ENCODE peak calls at places on chromosomes 16 and 17, in seven cellular contexts. P, V, I, K, N, C and B are unnamed samples.

GRCh38 chr17:82534401-82534812 is 14.9 kb downstream of the FOXK2 start:
- DNase-seq in P (no peak), V (no peak), I (no peak), K (no peak), N (no peak), C (no peak), B (no peak)

GRCh38 chr16:20385844-20386832 is 18.4 kb downstream of the PDILT start:
- DNase-seq in P (peak), V (peak), I (peak), K (peak), N (peak), C (peak), B (peak)

GRCh38 chr17:75681289-75681688 is 14.2 kb downstream of the SAP30BP start:
- DNase-seq in P (no peak), V (no peak), I (no peak), K (no peak), N (no peak), C (no peak), B (no peak)

GRCh38 chr16:35552763-35553162 is 2093.4 kb downstream of the TP53TG3F start:
- DNase-seq in P (no peak), V (no peak), I (no peak), K (no peak), N (no peak), C (peak), B (no peak)

GRCh38 chr17:64784353-64784798 is 122.3 kb upstream of the SMURF2 start:
- DNase-seq in P (no peak), V (no peak), I (no peak), K (no peak), N (no peak), C (no peak), B (no peak)

GRCh38 chr17:18004345-18004744 is 31.7 kb downstream of the DRC3 start:
- DNase-seq in P (no peak), V (no peak), I (no peak), K (no peak), N (no peak), C (no peak), B (no peak)

GRCh38 chr16:9308300-9309209 is 217.1 kb downstream of the HAPSTR1 start:
- DNase-seq in P (no peak), V (no peak), I (no peak), K (no peak), N (no peak), C (no peak), B (no peak)

GRCh38 chr17:4899341-4900230 is at the start of gene C17orf107:
- DNase-seq in P (peak), V (no peak), I (no peak), K (no peak), N (no peak), C (no peak), B (peak)

GRCh38 chr17:13333661-13334060 is 268.1 kb downstream of the HS3ST3A1 start:
- DNase-seq in P (no peak), V (no peak), I (no peak), K (no peak), N (no peak), C (no peak), B (no peak)

GRCh38 chr17:1324201-1324750 is 44.8 kb downstream of the TRARG1 start:
- DNase-seq in P (no peak), V (peak), I (no peak), K (peak), N (no peak), C (no peak), B (no peak)

GRCh38 chr17:82644148-82644547 is 4.1 kb downstream of the WDR45B start:
- DNase-seq in P (no peak), V (no peak), I (no peak), K (no peak), N (no peak), C (no peak), B (no peak)

GRCh38 chr16:71637398-71637797 is 11.4 kb downstream of the MARVELD3 start:
- DNase-seq in P (no peak), V (no peak), I (no peak), K (no peak), N (no peak), C (no peak), B (peak)

GRCh38 chr17:1977583-1978395 is 47.3 kb downstream of the RTN4RL1 start:
- DNase-seq in P (no peak), V (no peak), I (no peak), K (no peak), N (no peak), C (peak), B (peak)

GRCh38 chr16:77820340-77820739 is 32.0 kb downstream of the VAT1L start:
- DNase-seq in P (no peak), V (no peak), I (no peak), K (no peak), N (no peak), C (no peak), B (no peak)

GRCh38 chr17:4742133-4742532 is 2.4 kb upstream of the CXCL16 start:
- DNase-seq in P (no peak), V (no peak), I (no peak), K (no peak), N (no peak), C (no peak), B (no peak)

GRCh38 chr17:63631626-63632025 is 9.4 kb downstream of the MAP3K3 start:
- DNase-seq in P (no peak), V (no peak), I (no peak), K (no peak), N (no peak), C (no peak), B (peak)

GRCh38 chr17:34259151-34259550 is 4.1 kb downstream of the CCL2 start:
- DNase-seq in P (no peak), V (no peak), I (no peak), K (no peak), N (no peak), C (no peak), B (no peak)

GRCh38 chr16:79163666-79164377 is 436.7 kb downstream of the MAF start:
- DNase-seq in P (no peak), V (no peak), I (no peak), K (no peak), N (no peak), C (no peak), B (no peak)

GRCh38 chr17:74042241-74042640 is 161.2 kb upstream of the RPL38 start:
- DNase-seq in P (no peak), V (no peak), I (no peak), K (no peak), N (no peak), C (no peak), B (no peak)

GRCh38 chr16:49495151-49495566 is 121.6 kb downstream of the C16orf78 start:
- DNase-seq in P (no peak), V (no peak), I (no peak), K (no peak), N (no peak), C (no peak), B (no peak)

GRCh38 chr16:30397776-30398659 is 2.8 kb downstream of the ZNF48 start:
- DNase-seq in P (no peak), V (no peak), I (no peak), K (no peak), N (no peak), C (no peak), B (no peak)

GRCh38 chr17:38925263-38925995 is at the start of gene LASP1NB:
- DNase-seq in P (no peak), V (no peak), I (no peak), K (no peak), N (no peak), C (peak), B (peak)

GRCh38 chr17:78529251-78529650 is 47.9 kb downstream of the DNAH17 start:
- DNase-seq in P (no peak), V (no peak), I (no peak), K (no peak), N (no peak), C (no peak), B (no peak)

DNA sequence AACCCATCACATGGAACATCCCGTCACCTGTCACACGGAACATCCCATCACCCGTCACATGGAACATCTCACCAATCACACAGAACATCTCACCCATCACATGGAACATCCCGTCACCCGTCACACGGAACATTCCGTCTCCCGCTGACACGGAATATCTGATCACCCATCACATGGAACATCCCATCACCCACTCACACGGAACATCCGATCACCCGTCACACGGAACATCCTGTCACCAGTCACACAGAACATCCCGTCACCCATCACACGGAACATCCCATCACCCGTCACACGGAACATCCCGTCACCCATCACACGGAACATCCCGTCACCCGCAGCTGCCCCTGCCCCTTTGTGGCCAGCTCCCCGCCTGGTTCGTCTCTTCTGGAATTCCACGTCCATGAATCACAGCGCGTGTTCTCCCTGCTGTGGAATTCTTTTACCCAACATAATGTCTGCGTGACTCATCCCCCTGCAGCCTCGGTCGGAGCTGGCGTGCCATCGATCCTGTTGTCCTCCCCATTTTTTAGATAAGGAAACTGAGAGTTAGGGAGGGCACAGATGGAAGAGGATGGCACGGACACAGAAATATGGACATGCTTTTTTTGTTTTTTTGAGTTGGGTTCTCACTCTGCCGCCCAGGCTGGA is 5.6 kb downstream of the CPNE7 start:
- DNase-seq in P (no peak), V (no peak), I (peak), K (no peak), N (peak), C (no peak), B (no peak)
- TF ChIP-seq REST in P (no peak), V (no peak), I (no peak), K (no peak), N (no peak), C (no peak), B (no peak)

GRCh38 chr16:16991711-16992110 is 479.0 kb downstream of the XYLT1 start:
- DNase-seq in P (no peak), V (no peak), I (no peak), K (no peak), N (no peak), C (no peak), B (peak)
- TF ChIP-seq REST in P (no peak), V (no peak), I (no peak), K (no peak), N (no peak), C (no peak), B (no peak)

GRCh38 chr17:50687200-50688066 is 20.3 kb downstream of the ANKRD40 start:
- DNase-seq in P (no peak), V (no peak), I (no peak), K (no peak), N (no peak), C (peak), B (peak)

GRCh38 chr17:50688168-50688719 is 19.5 kb downstream of the ANKRD40 start:
- DNase-seq in P (no peak), V (no peak), I (no peak), K (no peak), N (no peak), C (no peak), B (no peak)

GRCh38 chr17:50685334-50685665 is 22.4 kb downstream of the ANKRD40 start:
- DNase-seq in P (no peak), V (no peak), I (no peak), K (no peak), N (no peak), C (no peak), B (no peak)

GRCh38 chr17:50685691-50686493 is 21.8 kb downstream of the ANKRD40 start:
- DNase-seq in P (no peak), V (no peak), I (no peak), K (no peak), N (no peak), C (no peak), B (no peak)

DNA sequence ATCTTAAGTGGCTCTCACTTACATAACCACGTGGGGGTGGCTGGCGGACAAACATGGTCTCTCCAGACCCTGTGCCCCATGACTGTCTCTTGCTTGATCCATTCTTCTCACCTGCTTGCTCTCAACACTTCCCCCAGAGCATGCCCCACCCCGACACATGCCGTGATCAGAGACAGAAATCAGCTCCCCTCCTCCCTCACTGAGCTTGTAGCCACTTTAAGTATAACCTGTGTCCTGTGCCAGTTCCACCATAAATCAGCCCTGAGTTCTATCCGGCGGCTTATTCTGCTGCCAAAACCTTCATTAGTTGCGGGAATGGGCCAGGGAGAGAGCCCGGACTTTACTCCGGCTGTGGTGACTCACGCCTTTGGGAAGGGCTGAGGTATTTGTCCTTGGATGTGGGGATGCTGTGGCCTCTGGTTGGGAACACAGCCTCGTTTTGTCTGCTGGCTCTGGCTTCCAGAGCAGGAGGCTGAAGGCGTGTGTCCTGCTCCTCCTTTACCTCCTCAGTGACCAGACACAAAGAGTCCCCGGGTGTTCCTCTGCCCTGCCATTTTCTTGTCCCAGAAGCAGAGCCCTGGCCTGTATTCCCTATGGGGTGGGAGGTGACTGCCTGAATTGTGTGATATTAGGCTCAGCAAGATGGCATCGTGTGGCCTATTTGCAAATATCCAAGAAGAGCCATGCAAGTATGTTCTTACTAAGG is 21.1 kb downstream of the ANKRD40 start:
- DNase-seq in P (no peak), V (no peak), I (peak), K (no peak), N (peak), C (no peak), B (no peak)
- TF ChIP-seq REST in P (no peak), V (no peak), I (no peak), K (no peak), N (no peak), C (peak), B (no peak)

GRCh38 chr17:42276609-42277341 is 584 bp upstream of the STAT5B start:
- DNase-seq in P (no peak), V (no peak), I (peak), K (peak), N (no peak), C (peak), B (peak)

GRCh38 chr17:42276359-42276608 is at the start of gene STAT5B:
- DNase-seq in P (peak), V (no peak), I (peak), K (peak), N (no peak), C (peak), B (peak)

GRCh38 chr17:42274273-42274542 is 2.0 kb downstream of the STAT5B start:
- DNase-seq in P (no peak), V (no peak), I (no peak), K (no peak), N (no peak), C (no peak), B (no peak)

GRCh38 chr17:42274812-42275526 is 1.2 kb downstream of the STAT5B start:
- DNase-seq in P (no peak), V (no peak), I (no peak), K (no peak), N (no peak), C (peak), B (no peak)

GRCh38 chr17:42275527-42276358 is 448 bp downstream of the STAT5B start:
- DNase-seq in P (no peak), V (no peak), I (no peak), K (peak), N (no peak), C (peak), B (peak)
- TF ChIP-seq REST in P (no peak), V (no peak), I (no peak), K (no peak), N (no peak), C (no peak), B (no peak)

GRCh38 chr17:50608700-50609375 is 25.8 kb upstream of the ABCC3 start:
- DNase-seq in P (no peak), V (no peak), I (no peak), K (no peak), N (no peak), C (no peak), B (peak)
- TF ChIP-seq REST in P (no peak), V (no peak), I (no peak), K (no peak), N (no peak), C (no peak), B (no peak)

GRCh38 chr17:37490638-37491614 is 1.2 kb downstream of the DUSP14 start:
- DNase-seq in P (peak), V (no peak), I (peak), K (peak), N (peak), C (no peak), B (peak)

GRCh38 chr17:37488009-37488604 is 1.6 kb upstream of the DUSP14 start:
- DNase-seq in P (peak), V (no peak), I (peak), K (peak), N (peak), C (peak), B (peak)

GRCh38 chr17:37490022-37490587 is 414 bp downstream of the DUSP14 start:
- DNase-seq in P (peak), V (no peak), I (peak), K (no peak), N (no peak), C (peak), B (peak)

GRCh38 chr17:37488607-37489196 is 989 bp upstream of the DUSP14 start:
- DNase-seq in P (peak), V (peak), I (peak), K (peak), N (peak), C (peak), B (peak)

DNA sequence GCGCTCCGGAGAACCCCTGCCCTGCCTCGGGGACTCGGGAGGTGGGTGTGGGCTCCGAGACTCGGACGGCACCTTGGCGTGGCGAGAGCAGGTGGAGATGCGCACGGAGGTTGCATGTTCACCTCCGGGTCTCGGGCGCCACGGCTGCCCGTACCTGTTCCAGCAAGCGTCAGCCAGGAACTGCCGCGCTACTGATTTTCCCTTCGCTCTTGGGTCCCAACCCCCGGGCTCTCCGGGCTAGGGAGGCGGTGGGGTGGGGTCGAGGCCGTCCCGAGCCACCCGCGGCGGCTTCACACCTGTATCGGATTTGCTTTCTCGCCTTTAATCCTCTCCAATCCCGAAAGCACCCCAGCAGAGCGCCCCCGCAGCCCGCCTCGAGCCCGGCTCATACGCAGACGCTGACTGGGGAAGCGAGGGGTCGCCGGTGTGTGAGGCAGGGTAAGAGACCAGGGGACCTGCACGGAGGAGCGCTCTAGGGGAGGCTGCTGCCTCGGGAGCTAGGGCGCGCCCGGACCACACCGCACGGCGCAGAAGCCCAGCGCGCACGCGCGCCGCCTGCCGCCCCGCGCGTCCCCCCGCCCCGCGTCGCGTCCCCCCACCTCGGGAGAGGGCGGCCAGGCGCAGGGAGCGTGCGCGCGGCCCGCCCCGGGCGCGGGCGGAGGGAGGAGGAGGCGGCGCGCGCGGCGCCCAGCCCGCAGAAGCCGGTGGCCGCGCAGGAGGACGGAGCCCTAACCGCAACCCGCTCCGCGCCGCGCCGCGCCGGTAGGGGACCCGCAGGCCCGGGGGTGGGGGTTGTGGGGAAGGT is at the start of gene DUSP14:
- DNase-seq in P (peak), V (no peak), I (peak), K (peak), N (peak), C (peak), B (peak)
- TF ChIP-seq REST in P (no peak), V (no peak), I (peak), K (no peak), N (no peak), C (no peak), B (no peak)